ENCODE peak calls at places on chromosomes 7 and 10, in five cellular contexts. One of them, this sample, is unnamed.

GRCh38 chr7:8384901-8385300 is 48.5 kb upstream of the NXPH1 start:
- DNase-seq in fibroblast of the aortic adventitia: no peak
- DNase-seq in A673: no peak
- DNase-seq in kidney epithelial cell: no peak
- DNase-seq in GM12878: peak
- DNase-seq in this sample: no peak

GRCh38 chr10:60367431-60367830 is 22.2 kb downstream of the ANK3 start:
- DNase-seq in A673: no peak
- DNase-seq in kidney epithelial cell: no peak
- DNase-seq in fibroblast of the aortic adventitia: peak
- DNase-seq in GM12878: no peak
- DNase-seq in this sample: no peak

GRCh38 chr7:35992436-35992835 is 160.6 kb upstream of the EEPD1 start:
- DNase-seq in fibroblast of the aortic adventitia: no peak
- DNase-seq in kidney epithelial cell: no peak
- DNase-seq in A673: no peak
- DNase-seq in GM12878: no peak
- DNase-seq in this sample: no peak

GRCh38 chr7:2735744-2736143 is 47.7 kb downstream of the AMZ1 start:
- DNase-seq in fibroblast of the aortic adventitia: no peak
- DNase-seq in A673: no peak
- DNase-seq in GM12878: no peak
- DNase-seq in kidney epithelial cell: no peak
- DNase-seq in this sample: no peak

GRCh38 chr7:36082910-36083309 is 70.1 kb upstream of the EEPD1 start:
- DNase-seq in GM12878: no peak
- DNase-seq in kidney epithelial cell: no peak
- DNase-seq in A673: no peak
- DNase-seq in fibroblast of the aortic adventitia: no peak
- DNase-seq in this sample: no peak

GRCh38 chr10:102395677-102396197 is at the start of gene NFKB2:
- DNase-seq in kidney epithelial cell: no peak
- DNase-seq in fibroblast of the aortic adventitia: peak
- DNase-seq in A673: no peak
- DNase-seq in GM12878: no peak
- DNase-seq in this sample: no peak

GRCh38 chr7:82722946-82723345 is 279.4 kb upstream of the CACNA2D1 start:
- DNase-seq in A673: peak
- DNase-seq in GM12878: no peak
- DNase-seq in fibroblast of the aortic adventitia: no peak
- DNase-seq in kidney epithelial cell: no peak
- DNase-seq in this sample: no peak

GRCh38 chr10:33139191-33139646 is 181.2 kb upstream of the ITGB1 start:
- DNase-seq in kidney epithelial cell: no peak
- DNase-seq in fibroblast of the aortic adventitia: no peak
- DNase-seq in GM12878: no peak
- DNase-seq in A673: no peak
- DNase-seq in this sample: no peak

GRCh38 chr10:128512767-128513166 is 386.5 kb upstream of the MKI67 start:
- DNase-seq in GM12878: no peak
- DNase-seq in fibroblast of the aortic adventitia: no peak
- DNase-seq in A673: no peak
- DNase-seq in kidney epithelial cell: no peak
- DNase-seq in this sample: no peak

GRCh38 chr10:59781511-59781910 is 28.3 kb upstream of the MRLN start:
- DNase-seq in kidney epithelial cell: no peak
- DNase-seq in fibroblast of the aortic adventitia: no peak
- DNase-seq in A673: no peak
- DNase-seq in GM12878: no peak
- DNase-seq in this sample: no peak

GRCh38 chr7:167976-168791 is 24.2 kb upstream of the FAM20C start:
- DNase-seq in A673: no peak
- DNase-seq in GM12878: no peak
- DNase-seq in kidney epithelial cell: no peak
- DNase-seq in fibroblast of the aortic adventitia: no peak
- DNase-seq in this sample: no peak

GRCh38 chr7:51878869-51879268 is 562.3 kb upstream of the COBL start:
- DNase-seq in GM12878: no peak
- DNase-seq in A673: no peak
- DNase-seq in kidney epithelial cell: no peak
- DNase-seq in fibroblast of the aortic adventitia: no peak
- DNase-seq in this sample: no peak

GRCh38 chr10:110643670-110644597 is at the start of gene RBM20:
- DNase-seq in GM12878: no peak
- DNase-seq in fibroblast of the aortic adventitia: no peak
- DNase-seq in kidney epithelial cell: no peak
- DNase-seq in A673: peak
- DNase-seq in this sample: no peak

DNA sequence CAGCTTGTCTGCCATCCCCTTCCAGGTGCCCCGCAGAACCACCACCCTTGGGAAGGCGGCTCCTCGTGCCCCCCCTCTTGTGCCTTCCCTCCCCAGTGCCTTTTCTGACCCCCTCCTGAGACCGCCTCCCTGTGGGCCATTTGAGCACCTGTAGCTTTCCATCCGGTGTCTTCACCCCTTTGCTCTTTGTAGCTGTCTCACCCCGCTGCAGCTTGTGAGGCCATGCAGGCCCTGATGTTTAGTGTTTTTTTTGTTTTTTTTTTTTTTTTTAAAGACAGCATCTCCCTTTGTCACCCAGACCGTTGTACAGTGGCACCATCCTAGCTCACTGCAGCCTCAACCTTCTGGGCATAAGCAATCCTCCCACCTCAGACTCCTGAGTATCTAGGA is 52.5 kb downstream of the CUX1 start:
- DNase-seq in kidney epithelial cell: no peak
- DNase-seq in GM12878: no peak
- DNase-seq in A673: no peak
- DNase-seq in fibroblast of the aortic adventitia: no peak
- DNase-seq in this sample: no peak
- H3K4me3 ChIP-seq in kidney epithelial cell: no peak
- H3K4me3 ChIP-seq in GM12878: no peak
- H3K4me3 ChIP-seq in A673: no peak
- H3K4me3 ChIP-seq in fibroblast of the aortic adventitia: no peak
- H3K4me3 ChIP-seq in this sample: no peak

GRCh38 chr10:93697207-93697606 is 5.2 kb downstream of the FRA10AC1 start:
- DNase-seq in kidney epithelial cell: no peak
- DNase-seq in fibroblast of the aortic adventitia: no peak
- DNase-seq in A673: no peak
- DNase-seq in GM12878: no peak
- DNase-seq in this sample: no peak
- TF ChIP-seq CTCF in kidney epithelial cell: no peak
- TF ChIP-seq CTCF in fibroblast of the aortic adventitia: no peak
- TF ChIP-seq CTCF in A673: no peak
- TF ChIP-seq CTCF in GM12878: no peak
- TF ChIP-seq CTCF in this sample: peak

GRCh38 chr7:94295805-94296204 is 98.9 kb upstream of the COL1A2 start:
- DNase-seq in GM12878: no peak
- DNase-seq in fibroblast of the aortic adventitia: peak
- DNase-seq in A673: peak
- DNase-seq in kidney epithelial cell: no peak
- DNase-seq in this sample: no peak

GRCh38 chr7:94296886-94297285 is 97.8 kb upstream of the COL1A2 start:
- DNase-seq in GM12878: no peak
- DNase-seq in kidney epithelial cell: no peak
- DNase-seq in fibroblast of the aortic adventitia: no peak
- DNase-seq in A673: no peak
- DNase-seq in this sample: no peak

GRCh38 chr7:94294471-94295131 is 100.1 kb upstream of the COL1A2 start:
- DNase-seq in A673: no peak
- DNase-seq in kidney epithelial cell: no peak
- DNase-seq in fibroblast of the aortic adventitia: peak
- DNase-seq in GM12878: no peak
- DNase-seq in this sample: no peak

GRCh38 chr7:94298943-94299342 is 95.8 kb upstream of the COL1A2 start:
- DNase-seq in GM12878: no peak
- DNase-seq in A673: no peak
- DNase-seq in fibroblast of the aortic adventitia: peak
- DNase-seq in kidney epithelial cell: no peak
- DNase-seq in this sample: no peak

DNA sequence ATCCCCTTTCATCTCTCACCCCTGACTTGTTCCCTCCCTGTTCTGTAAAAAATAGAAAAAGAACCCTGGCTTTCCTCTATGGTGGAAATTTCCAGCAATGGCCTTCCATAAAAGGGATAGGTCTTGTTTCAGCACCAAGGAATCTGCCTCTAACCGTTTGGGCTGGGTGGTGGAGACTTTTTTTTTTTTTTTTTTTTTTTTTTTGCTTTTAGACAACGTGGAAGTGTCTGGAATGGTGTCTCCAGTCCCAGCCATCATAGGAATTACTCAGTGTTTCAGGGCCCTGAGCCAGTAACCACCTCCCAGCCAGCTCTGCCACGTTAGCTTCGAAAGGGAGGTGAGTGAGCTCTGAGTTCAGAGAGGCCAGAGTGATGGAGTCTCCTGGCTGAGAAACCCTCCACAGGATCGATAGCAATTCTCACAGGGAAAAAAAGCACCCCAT is 97.3 kb upstream of the COL1A2 start:
- DNase-seq in A673: no peak
- DNase-seq in GM12878: no peak
- DNase-seq in kidney epithelial cell: no peak
- DNase-seq in fibroblast of the aortic adventitia: peak
- DNase-seq in this sample: no peak
- H3K4me3 ChIP-seq in A673: no peak
- H3K4me3 ChIP-seq in GM12878: no peak
- H3K4me3 ChIP-seq in kidney epithelial cell: no peak
- H3K4me3 ChIP-seq in fibroblast of the aortic adventitia: peak
- H3K4me3 ChIP-seq in this sample: no peak

DNA sequence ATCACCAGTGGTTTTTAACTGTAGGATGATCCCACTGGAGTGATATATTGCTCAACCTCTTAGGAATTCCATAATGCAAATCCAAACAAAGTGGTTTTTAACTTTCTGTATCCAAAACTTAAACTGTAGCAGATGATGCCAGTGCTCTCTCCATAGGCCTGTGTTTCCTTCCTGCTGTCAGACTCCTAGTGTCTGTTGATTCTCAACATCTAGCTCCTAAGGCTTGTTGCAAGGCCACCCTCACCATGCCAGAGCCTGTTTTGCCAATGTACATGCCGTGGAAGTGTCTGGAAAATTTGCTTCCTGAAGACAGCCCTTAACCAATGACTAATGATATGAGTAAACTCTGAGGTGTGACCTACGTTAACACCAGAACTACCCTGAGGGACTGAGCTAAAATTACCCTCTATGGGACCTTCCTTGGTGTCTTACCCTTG is 39.3 kb downstream of the C1GALT1 start:
- DNase-seq in fibroblast of the aortic adventitia: peak
- DNase-seq in A673: peak
- DNase-seq in GM12878: no peak
- DNase-seq in kidney epithelial cell: peak
- DNase-seq in this sample: peak
- TF ChIP-seq CTCF in fibroblast of the aortic adventitia: no peak
- TF ChIP-seq CTCF in A673: no peak
- TF ChIP-seq CTCF in GM12878: no peak
- TF ChIP-seq CTCF in kidney epithelial cell: no peak
- TF ChIP-seq CTCF in this sample: no peak

DNA sequence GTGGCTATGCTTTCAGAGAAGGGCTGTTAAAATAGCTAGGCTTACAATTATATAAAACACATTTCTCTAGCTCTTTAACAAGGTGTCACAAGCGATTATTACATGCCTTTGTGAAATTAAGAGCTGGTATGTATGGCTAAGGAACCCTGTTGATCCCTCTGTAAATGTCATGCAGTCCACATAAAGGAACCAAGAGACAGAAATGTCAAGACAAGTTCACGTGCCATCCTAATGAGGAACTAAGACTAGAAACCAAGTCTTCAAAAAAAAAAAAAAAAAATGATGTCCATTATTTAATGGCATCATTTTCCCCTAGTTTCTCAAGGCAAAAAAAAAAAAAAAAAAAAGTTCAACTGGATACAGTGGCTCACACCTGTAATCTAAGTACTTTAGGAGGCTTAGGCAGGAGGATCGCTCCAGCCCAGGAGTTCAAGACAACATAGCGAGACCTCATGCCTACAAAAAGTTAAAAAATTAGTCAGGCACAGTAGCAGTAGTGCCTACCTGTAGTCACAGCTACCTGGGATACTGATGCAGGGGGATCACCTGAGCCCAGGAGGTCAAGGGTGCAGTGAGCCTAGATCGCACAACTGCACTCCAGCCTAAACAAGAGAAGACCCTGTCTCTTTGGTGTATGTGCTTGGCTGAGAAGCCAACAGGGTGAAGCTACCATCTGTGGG is 63.4 kb downstream of the SRPK2 start:
- DNase-seq in GM12878: no peak
- DNase-seq in kidney epithelial cell: no peak
- DNase-seq in A673: no peak
- DNase-seq in fibroblast of the aortic adventitia: no peak
- DNase-seq in this sample: no peak
- H3K4me3 ChIP-seq in GM12878: no peak
- H3K4me3 ChIP-seq in kidney epithelial cell: no peak
- H3K4me3 ChIP-seq in A673: no peak
- H3K4me3 ChIP-seq in fibroblast of the aortic adventitia: no peak
- H3K4me3 ChIP-seq in this sample: no peak

DNA sequence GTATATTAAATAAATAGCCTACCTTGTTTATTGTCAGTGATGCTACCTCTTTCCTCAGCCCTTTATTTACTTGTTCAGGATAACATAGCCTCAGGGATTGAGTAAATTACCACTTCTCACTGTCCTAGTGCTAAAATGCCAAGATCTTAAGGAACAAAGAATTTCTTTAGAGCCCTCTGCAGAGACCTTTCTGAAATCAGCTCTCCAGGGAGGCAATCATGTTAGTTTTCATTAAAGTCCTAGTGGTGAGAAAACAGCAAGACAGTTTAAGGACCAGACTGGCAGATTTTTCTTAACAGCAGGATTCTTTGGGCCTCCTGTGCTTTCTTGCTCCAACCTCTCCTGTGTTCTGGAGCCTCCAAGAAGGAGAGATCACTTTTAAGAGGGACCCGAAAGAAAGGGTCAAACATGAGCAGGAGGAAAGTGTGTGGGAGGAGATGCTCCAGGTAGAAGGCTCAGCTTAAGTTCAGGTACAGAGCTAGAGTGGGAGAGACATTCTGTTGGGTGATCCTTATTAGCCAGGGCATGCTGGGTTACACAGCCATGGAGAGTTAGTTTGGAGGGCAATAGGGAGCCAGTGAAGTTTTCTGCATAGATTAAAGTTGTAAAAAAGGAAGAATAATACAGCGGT is 1.2 kb upstream of the PLCE1 start:
- DNase-seq in kidney epithelial cell: no peak
- DNase-seq in fibroblast of the aortic adventitia: no peak
- DNase-seq in A673: peak
- DNase-seq in GM12878: no peak
- DNase-seq in this sample: no peak
- TF ChIP-seq CTCF in kidney epithelial cell: peak
- TF ChIP-seq CTCF in fibroblast of the aortic adventitia: peak
- TF ChIP-seq CTCF in A673: no peak
- TF ChIP-seq CTCF in GM12878: no peak
- TF ChIP-seq CTCF in this sample: peak